ENCODE peak calls at places on chromosomes 6 and 20, in six cellular contexts. Z is H9, F is mesendoderm, R is H1, N is IMR-90, W is neuronal stem cell. A is an unnamed sample. For H3K4me1, the result is how much of the 10 kb centered on the place peaks cover.

GRCh38 chr20:52103469-52103910 is 88.1 kb downstream of the ZFP64 start:
- DNase-seq in Z (peak), W (peak), R (peak), F (peak), N (peak), A (no peak)

GRCh38 chr6:131054392-131055250 is 8.4 kb downstream of the EPB41L2 start:
- DNase-seq in Z (no peak), N (no peak), R (no peak), W (no peak), F (peak), A (no peak)

GRCh38 chr20:24969203-24970029 is 20.3 kb downstream of the CST7 start:
- DNase-seq in W (no peak), Z (peak), R (peak), N (no peak), F (no peak), A (no peak)

GRCh38 chr6:52304917-52305316 is 20.4 kb upstream of the MCM3 start:
- DNase-seq in W (no peak), F (no peak), N (peak), Z (no peak), R (no peak), A (peak)

GRCh38 chr20:13101276-13101675 is 92.5 kb downstream of the SPTLC3 start:
- DNase-seq in Z (no peak), N (no peak), F (no peak), W (no peak), R (no peak), A (peak)

GRCh38 chr20:23634985-23635767 is 2.6 kb downstream of the CST3 start:
- DNase-seq in N (no peak), R (no peak), F (no peak), W (no peak), Z (no peak), A (peak)

GRCh38 chr20:58878399-58878798 is 25.9 kb downstream of the GNAS start:
- DNase-seq in W (no peak), F (no peak), R (no peak), Z (no peak), N (no peak), A (no peak)

GRCh38 chr6:56346958-56347357 is 99.6 kb upstream of the COL21A1 start:
- DNase-seq in Z (no peak), F (peak), W (no peak), N (no peak), R (no peak), A (peak)

GRCh38 chr6:38489951-38490350 is 149.8 kb downstream of the BTBD9 start:
- DNase-seq in N (peak), Z (no peak), W (no peak), R (no peak), F (no peak), A (no peak)

GRCh38 chr20:5933802-5934436 is 16.4 kb downstream of the TRMT6 start:
- DNase-seq in R (no peak), W (no peak), Z (no peak), N (no peak), F (peak), A (peak)

GRCh38 chr6:139091859-139092258 is 43.0 kb upstream of the HECA start:
- DNase-seq in F (no peak), N (no peak), W (no peak), R (no peak), Z (no peak), A (no peak)

GRCh38 chr6:88031550-88031949 is 16.1 kb upstream of the SPACA1 start:
- DNase-seq in W (no peak), R (no peak), F (peak), N (no peak), Z (no peak), A (no peak)

GRCh38 chr6:41941280-41942044 is at the start of gene CCND3:
- DNase-seq in R (peak), N (peak), Z (peak), F (peak), W (peak), A (peak)

GRCh38 chr20:44089987-44090674 is 96.9 kb downstream of the JPH2 start:
- DNase-seq in F (peak), Z (no peak), N (peak), W (no peak), R (no peak), A (peak)

GRCh38 chr20:61343934-61344333 is 91.9 kb downstream of the CDH4 start:
- DNase-seq in R (no peak), F (no peak), Z (no peak), N (no peak), W (no peak), A (no peak)

GRCh38 chr6:27311806-27312145 is 297 bp downstream of the POM121L2 start:
- DNase-seq in R (peak), W (no peak), Z (no peak), F (no peak), N (no peak), A (no peak)

GRCh38 chr6:38552136-38552535 is 87.6 kb downstream of the BTBD9 start:
- DNase-seq in R (no peak), N (no peak), W (no peak), Z (no peak), F (no peak), A (no peak)

GRCh38 chr6:139376054-139376355 is 1.6 kb upstream of the CITED2 start:
- DNase-seq in N (no peak), W (no peak), F (no peak), R (no peak), Z (no peak), A (no peak)

GRCh38 chr20:33796907-33797544 is 14.1 kb upstream of the CHMP4B start:
- DNase-seq in W (no peak), R (no peak), N (no peak), Z (no peak), F (no peak), A (no peak)

GRCh38 chr6:129289442-129289841 is 406.5 kb downstream of the LAMA2 start:
- DNase-seq in N (no peak), F (no peak), W (no peak), Z (no peak), R (no peak), A (no peak)

GRCh38 chr6:149963212-149963461 is 606 bp upstream of the ULBP1 start:
- DNase-seq in Z (peak), R (peak), W (no peak), F (peak), N (peak), A (peak)

GRCh38 chr6:7237653-7238190 is 75.3 kb downstream of the SSR1 start:
- DNase-seq in F (peak), Z (no peak), W (no peak), N (peak), R (no peak), A (peak)
- H3K4me1 ChIP-seq in F (under half), Z (under half), W (under half), N (under half), R (under half), A (under half)

GRCh38 chr20:8515810-8516435 is 383.9 kb downstream of the PLCB1 start:
- DNase-seq in R (no peak), Z (no peak), W (no peak), F (no peak), N (no peak), A (no peak)
- H3K4ac ChIP-seq in R (no peak), Z (no peak), W (no peak), F (no peak), N (no peak), A (no peak)

GRCh38 chr20:1905009-1905408 is 9.8 kb downstream of the SIRPA start:
- DNase-seq in W (no peak), F (no peak), Z (no peak), N (no peak), R (no peak), A (no peak)

GRCh38 chr20:1902188-1902587 is 7.0 kb downstream of the SIRPA start:
- DNase-seq in F (no peak), Z (no peak), R (no peak), W (no peak), N (no peak), A (no peak)

GRCh38 chr20:1906361-1907051 is 11.3 kb downstream of the SIRPA start:
- DNase-seq in Z (no peak), N (no peak), F (no peak), R (no peak), W (no peak), A (no peak)

GRCh38 chr20:1905693-1906092 is 10.5 kb downstream of the SIRPA start:
- DNase-seq in R (no peak), Z (no peak), N (no peak), F (no peak), W (no peak), A (no peak)

DNA sequence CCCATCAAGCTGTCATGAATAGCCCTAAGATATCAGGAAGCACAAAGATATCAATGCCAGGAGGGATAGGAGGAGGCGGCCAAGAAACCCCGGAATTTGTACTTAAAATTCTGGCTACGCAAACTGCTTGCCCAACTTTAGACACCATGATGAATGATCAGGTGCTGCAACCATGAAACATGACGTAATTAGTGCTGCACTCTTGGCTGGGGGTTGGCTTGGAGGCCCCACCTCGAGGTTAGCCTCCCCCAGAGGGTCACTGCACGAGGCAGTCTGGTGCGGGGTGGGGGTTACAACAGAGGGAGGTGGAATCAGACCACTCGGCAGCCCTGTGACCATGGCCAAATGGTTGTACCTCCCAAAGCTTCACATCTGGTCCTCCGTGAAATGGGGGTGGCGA is 9.0 kb downstream of the SIRPA start:
- DNase-seq in W (no peak), N (no peak), Z (no peak), F (no peak), R (no peak), A (no peak)
- H2BK5ac ChIP-seq in W (peak), N (no peak), Z (no peak), F (no peak), R (no peak), A (no peak)

GRCh38 chr20:47455133-47456040 is 46.3 kb upstream of the NCOA3 start:
- DNase-seq in R (no peak), N (no peak), W (no peak), F (no peak), Z (no peak), A (peak)
- H3K4me1 ChIP-seq in R (under half), N (under half), W (under half), F (under half), Z (under half), A (under half)

DNA sequence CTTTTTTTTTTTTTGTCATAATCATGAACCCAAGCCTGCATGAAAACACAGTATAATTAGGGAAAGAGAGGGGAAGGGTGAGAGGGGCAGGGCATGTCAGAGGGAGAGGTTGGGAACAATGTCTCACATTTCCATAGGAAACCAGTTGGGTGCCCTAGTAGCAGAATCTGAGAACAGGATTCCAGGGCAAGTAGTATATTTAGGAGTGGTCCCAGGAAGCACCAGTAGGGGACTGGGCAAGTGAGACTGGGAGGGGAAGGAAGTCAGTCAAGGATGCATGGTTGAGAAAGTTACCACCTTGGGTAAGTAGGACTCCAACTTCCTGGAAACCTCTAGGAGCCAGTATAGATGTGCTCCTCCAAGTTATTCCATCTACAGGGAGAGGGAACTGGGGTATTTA is 88.6 kb upstream of the MAFB start:
- DNase-seq in Z (no peak), F (peak), W (no peak), N (no peak), R (no peak), A (no peak)
- H3K4ac ChIP-seq in Z (no peak), F (no peak), W (no peak), N (no peak), R (no peak), A (no peak)

GRCh38 chr6:125175459-125175858 is 21.9 kb downstream of the TPD52L1 start:
- DNase-seq in R (no peak), F (no peak), Z (no peak), N (no peak), W (no peak), A (no peak)
- H2BK5ac ChIP-seq in R (no peak), F (no peak), Z (no peak), N (no peak), W (no peak), A (no peak)

GRCh38 chr20:4809707-4810106 is 88.0 kb downstream of the PRND start:
- DNase-seq in R (no peak), N (no peak), W (no peak), Z (no peak), F (no peak), A (no peak)
- H3K4me1 ChIP-seq in R (under half), N (under half), W (under half), Z (under half), F (under half), A (under half)

GRCh38 chr6:37258716-37259115 is 772 bp upstream of the TMEM217 start:
- DNase-seq in N (no peak), W (no peak), R (no peak), Z (no peak), F (no peak), A (no peak)

GRCh38 chr6:37257320-37257633 is 295 bp upstream of the TBC1D22B start:
- DNase-seq in N (no peak), F (no peak), W (no peak), R (no peak), Z (no peak), A (no peak)

GRCh38 chr6:37257634-37258404 is at the start of the genes TBC1D22B and TMEM217:
- DNase-seq in Z (peak), F (peak), N (peak), W (peak), R (peak), A (peak)

GRCh38 chr6:37259191-37259590 is 1.2 kb upstream of the TMEM217 start:
- DNase-seq in R (no peak), N (peak), W (no peak), Z (no peak), F (no peak), A (no peak)

DNA sequence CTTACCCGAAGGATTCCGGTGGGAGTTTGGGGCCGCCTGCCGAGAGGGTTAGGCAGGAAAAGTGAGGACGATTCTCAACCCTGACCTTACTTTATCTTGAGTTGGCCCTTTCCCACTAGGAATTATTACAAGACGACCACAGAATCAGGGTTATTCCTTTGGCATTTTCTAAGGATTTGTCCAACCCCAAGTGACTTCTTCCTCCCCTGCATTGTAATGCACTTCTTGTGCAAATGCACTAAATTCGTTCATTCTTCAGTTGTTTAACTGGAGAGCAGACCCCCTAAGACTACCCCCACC is 411 bp upstream of the TMEM217 start:
- DNase-seq in R (no peak), F (no peak), Z (no peak), N (no peak), W (no peak), A (no peak)
- H3K4ac ChIP-seq in R (no peak), F (no peak), Z (no peak), N (peak), W (no peak), A (peak)